ENCODE peak calls at places on chromosomes 7 and 10, in four cellular contexts. One of them, this sample, is unnamed.

GRCh38 chr7:69691734-69692133 is 93.5 kb downstream of the AUTS2 start:
- DNase-seq in activated CD4-positive, alpha-beta T cell treated with anti-CD3 and anti-CD28 coated beads for 24 hours: no peak
- DNase-seq in activated CD8-positive, alpha-beta memory T cell treated with anti-CD3 and anti-CD28 coated beads for 24 hours: no peak
- DNase-seq in stromal cell of bone marrow: no peak
- DNase-seq in this sample: no peak

GRCh38 chr7:120996333-120996982 is 7.9 kb downstream of the CPED1 start:
- DNase-seq in activated CD4-positive, alpha-beta T cell treated with anti-CD3 and anti-CD28 coated beads for 24 hours: no peak
- DNase-seq in activated CD8-positive, alpha-beta memory T cell treated with anti-CD3 and anti-CD28 coated beads for 24 hours: no peak
- DNase-seq in stromal cell of bone marrow: peak
- DNase-seq in this sample: no peak

GRCh38 chr10:47024399-47025252 is 113.4 kb downstream of the PTPN20 start:
- DNase-seq in stromal cell of bone marrow: no peak
- DNase-seq in activated CD4-positive, alpha-beta T cell treated with anti-CD3 and anti-CD28 coated beads for 24 hours: peak
- DNase-seq in activated CD8-positive, alpha-beta memory T cell treated with anti-CD3 and anti-CD28 coated beads for 24 hours: peak
- DNase-seq in this sample: peak

GRCh38 chr10:35780970-35781642 is 139.0 kb upstream of the FZD8 start:
- DNase-seq in activated CD4-positive, alpha-beta T cell treated with anti-CD3 and anti-CD28 coated beads for 24 hours: no peak
- DNase-seq in activated CD8-positive, alpha-beta memory T cell treated with anti-CD3 and anti-CD28 coated beads for 24 hours: no peak
- DNase-seq in stromal cell of bone marrow: no peak
- DNase-seq in this sample: no peak

GRCh38 chr7:139738101-139738489 is 39.7 kb downstream of the HIPK2 start:
- DNase-seq in activated CD8-positive, alpha-beta memory T cell treated with anti-CD3 and anti-CD28 coated beads for 24 hours: peak
- DNase-seq in activated CD4-positive, alpha-beta T cell treated with anti-CD3 and anti-CD28 coated beads for 24 hours: no peak
- DNase-seq in stromal cell of bone marrow: no peak
- DNase-seq in this sample: no peak

GRCh38 chr7:20362574-20363253 is 32.0 kb downstream of the ITGB8 start:
- DNase-seq in stromal cell of bone marrow: no peak
- DNase-seq in activated CD8-positive, alpha-beta memory T cell treated with anti-CD3 and anti-CD28 coated beads for 24 hours: no peak
- DNase-seq in activated CD4-positive, alpha-beta T cell treated with anti-CD3 and anti-CD28 coated beads for 24 hours: no peak
- DNase-seq in this sample: no peak

GRCh38 chr7:55207423-55207822 is 157.7 kb upstream of the LANCL2 start:
- DNase-seq in activated CD8-positive, alpha-beta memory T cell treated with anti-CD3 and anti-CD28 coated beads for 24 hours: no peak
- DNase-seq in stromal cell of bone marrow: no peak
- DNase-seq in activated CD4-positive, alpha-beta T cell treated with anti-CD3 and anti-CD28 coated beads for 24 hours: no peak
- DNase-seq in this sample: no peak

GRCh38 chr7:117402109-117402508 is 25.2 kb downstream of the ASZ1 start:
- DNase-seq in stromal cell of bone marrow: no peak
- DNase-seq in activated CD4-positive, alpha-beta T cell treated with anti-CD3 and anti-CD28 coated beads for 24 hours: no peak
- DNase-seq in activated CD8-positive, alpha-beta memory T cell treated with anti-CD3 and anti-CD28 coated beads for 24 hours: no peak
- DNase-seq in this sample: no peak

GRCh38 chr10:57898231-57898630 is 369.5 kb downstream of the IPMK start:
- DNase-seq in stromal cell of bone marrow: no peak
- DNase-seq in activated CD4-positive, alpha-beta T cell treated with anti-CD3 and anti-CD28 coated beads for 24 hours: no peak
- DNase-seq in activated CD8-positive, alpha-beta memory T cell treated with anti-CD3 and anti-CD28 coated beads for 24 hours: no peak
- DNase-seq in this sample: no peak

GRCh38 chr7:92833024-92833765 is 3.2 kb downstream of the CDK6 start:
- DNase-seq in stromal cell of bone marrow: no peak
- DNase-seq in activated CD8-positive, alpha-beta memory T cell treated with anti-CD3 and anti-CD28 coated beads for 24 hours: peak
- DNase-seq in activated CD4-positive, alpha-beta T cell treated with anti-CD3 and anti-CD28 coated beads for 24 hours: peak
- DNase-seq in this sample: peak

GRCh38 chr10:72079356-72079755 is 9.0 kb downstream of the SPOCK2 start:
- DNase-seq in stromal cell of bone marrow: no peak
- DNase-seq in activated CD4-positive, alpha-beta T cell treated with anti-CD3 and anti-CD28 coated beads for 24 hours: no peak
- DNase-seq in activated CD8-positive, alpha-beta memory T cell treated with anti-CD3 and anti-CD28 coated beads for 24 hours: peak
- DNase-seq in this sample: no peak

GRCh38 chr10:31147220-31147608 is 115.5 kb upstream of the ZNF438 start:
- DNase-seq in activated CD4-positive, alpha-beta T cell treated with anti-CD3 and anti-CD28 coated beads for 24 hours: no peak
- DNase-seq in activated CD8-positive, alpha-beta memory T cell treated with anti-CD3 and anti-CD28 coated beads for 24 hours: no peak
- DNase-seq in stromal cell of bone marrow: peak
- DNase-seq in this sample: peak

GRCh38 chr10:47379901-47380300 is 4.2 kb downstream of the ZNF488 start:
- DNase-seq in activated CD8-positive, alpha-beta memory T cell treated with anti-CD3 and anti-CD28 coated beads for 24 hours: peak
- DNase-seq in activated CD4-positive, alpha-beta T cell treated with anti-CD3 and anti-CD28 coated beads for 24 hours: no peak
- DNase-seq in stromal cell of bone marrow: no peak
- DNase-seq in this sample: no peak

GRCh38 chr7:117323585-117323876 is 673 bp upstream of the WNT2 start:
- DNase-seq in stromal cell of bone marrow: no peak
- DNase-seq in activated CD8-positive, alpha-beta memory T cell treated with anti-CD3 and anti-CD28 coated beads for 24 hours: no peak
- DNase-seq in activated CD4-positive, alpha-beta T cell treated with anti-CD3 and anti-CD28 coated beads for 24 hours: no peak
- DNase-seq in this sample: peak

GRCh38 chr10:71889388-71889987 is 38.4 kb upstream of the PSAP start:
- DNase-seq in activated CD8-positive, alpha-beta memory T cell treated with anti-CD3 and anti-CD28 coated beads for 24 hours: no peak
- DNase-seq in activated CD4-positive, alpha-beta T cell treated with anti-CD3 and anti-CD28 coated beads for 24 hours: no peak
- DNase-seq in stromal cell of bone marrow: no peak
- DNase-seq in this sample: no peak

GRCh38 chr10:115049957-115050356 is 43.2 kb upstream of the ATRNL1 start:
- DNase-seq in activated CD4-positive, alpha-beta T cell treated with anti-CD3 and anti-CD28 coated beads for 24 hours: no peak
- DNase-seq in stromal cell of bone marrow: no peak
- DNase-seq in activated CD8-positive, alpha-beta memory T cell treated with anti-CD3 and anti-CD28 coated beads for 24 hours: no peak
- DNase-seq in this sample: peak

GRCh38 chr10:89332092-89332633 is 4.4 kb downstream of the IFIT3 start:
- DNase-seq in activated CD4-positive, alpha-beta T cell treated with anti-CD3 and anti-CD28 coated beads for 24 hours: peak
- DNase-seq in stromal cell of bone marrow: peak
- DNase-seq in activated CD8-positive, alpha-beta memory T cell treated with anti-CD3 and anti-CD28 coated beads for 24 hours: no peak
- DNase-seq in this sample: peak

GRCh38 chr7:41003031-41003925 is 699.6 kb downstream of the INHBA start:
- DNase-seq in activated CD8-positive, alpha-beta memory T cell treated with anti-CD3 and anti-CD28 coated beads for 24 hours: no peak
- DNase-seq in activated CD4-positive, alpha-beta T cell treated with anti-CD3 and anti-CD28 coated beads for 24 hours: no peak
- DNase-seq in stromal cell of bone marrow: no peak
- DNase-seq in this sample: no peak

GRCh38 chr7:113083132-113083833 is 3.3 kb downstream of the GPR85 start:
- DNase-seq in activated CD8-positive, alpha-beta memory T cell treated with anti-CD3 and anti-CD28 coated beads for 24 hours: no peak
- DNase-seq in stromal cell of bone marrow: no peak
- DNase-seq in activated CD4-positive, alpha-beta T cell treated with anti-CD3 and anti-CD28 coated beads for 24 hours: no peak
- DNase-seq in this sample: no peak

GRCh38 chr7:27316311-27316710 is 73.7 kb downstream of the EVX1 start:
- DNase-seq in stromal cell of bone marrow: peak
- DNase-seq in activated CD8-positive, alpha-beta memory T cell treated with anti-CD3 and anti-CD28 coated beads for 24 hours: no peak
- DNase-seq in activated CD4-positive, alpha-beta T cell treated with anti-CD3 and anti-CD28 coated beads for 24 hours: no peak
- DNase-seq in this sample: no peak

GRCh38 chr7:90931996-90932912 is 332.0 kb upstream of the FZD1 start:
- DNase-seq in activated CD8-positive, alpha-beta memory T cell treated with anti-CD3 and anti-CD28 coated beads for 24 hours: no peak
- DNase-seq in stromal cell of bone marrow: no peak
- DNase-seq in activated CD4-positive, alpha-beta T cell treated with anti-CD3 and anti-CD28 coated beads for 24 hours: no peak
- DNase-seq in this sample: no peak

GRCh38 chr10:118911361-118911760 is 118.2 kb upstream of the NANOS1 start:
- DNase-seq in activated CD8-positive, alpha-beta memory T cell treated with anti-CD3 and anti-CD28 coated beads for 24 hours: no peak
- DNase-seq in activated CD4-positive, alpha-beta T cell treated with anti-CD3 and anti-CD28 coated beads for 24 hours: no peak
- DNase-seq in stromal cell of bone marrow: no peak
- DNase-seq in this sample: peak

GRCh38 chr10:48589266-48589665 is 15.6 kb downstream of the ARHGAP22 start:
- DNase-seq in activated CD8-positive, alpha-beta memory T cell treated with anti-CD3 and anti-CD28 coated beads for 24 hours: no peak
- DNase-seq in activated CD4-positive, alpha-beta T cell treated with anti-CD3 and anti-CD28 coated beads for 24 hours: no peak
- DNase-seq in stromal cell of bone marrow: peak
- DNase-seq in this sample: no peak

GRCh38 chr10:102815790-102816549 is 21.2 kb downstream of the CYP17A1 start:
- DNase-seq in activated CD8-positive, alpha-beta memory T cell treated with anti-CD3 and anti-CD28 coated beads for 24 hours: no peak
- DNase-seq in activated CD4-positive, alpha-beta T cell treated with anti-CD3 and anti-CD28 coated beads for 24 hours: no peak
- DNase-seq in stromal cell of bone marrow: peak
- DNase-seq in this sample: no peak

GRCh38 chr10:101287922-101288638 is 58.8 kb upstream of the LBX1 start:
- DNase-seq in stromal cell of bone marrow: no peak
- DNase-seq in activated CD8-positive, alpha-beta memory T cell treated with anti-CD3 and anti-CD28 coated beads for 24 hours: no peak
- DNase-seq in activated CD4-positive, alpha-beta T cell treated with anti-CD3 and anti-CD28 coated beads for 24 hours: no peak
- DNase-seq in this sample: peak

GRCh38 chr7:1855396-1856160 is 185.5 kb downstream of the ELFN1 start:
- DNase-seq in activated CD8-positive, alpha-beta memory T cell treated with anti-CD3 and anti-CD28 coated beads for 24 hours: no peak
- DNase-seq in activated CD4-positive, alpha-beta T cell treated with anti-CD3 and anti-CD28 coated beads for 24 hours: no peak
- DNase-seq in stromal cell of bone marrow: no peak
- DNase-seq in this sample: no peak

GRCh38 chr10:79562135-79562756 is 2.0 kb upstream of the SFTPA2 start:
- DNase-seq in activated CD4-positive, alpha-beta T cell treated with anti-CD3 and anti-CD28 coated beads for 24 hours: peak
- DNase-seq in activated CD8-positive, alpha-beta memory T cell treated with anti-CD3 and anti-CD28 coated beads for 24 hours: peak
- DNase-seq in stromal cell of bone marrow: peak
- DNase-seq in this sample: peak

GRCh38 chr7:31069880-31070555 is 17.9 kb downstream of the ADCYAP1R1 start:
- DNase-seq in activated CD8-positive, alpha-beta memory T cell treated with anti-CD3 and anti-CD28 coated beads for 24 hours: no peak
- DNase-seq in stromal cell of bone marrow: no peak
- DNase-seq in activated CD4-positive, alpha-beta T cell treated with anti-CD3 and anti-CD28 coated beads for 24 hours: no peak
- DNase-seq in this sample: no peak

GRCh38 chr7:74365320-74366022 is 76.3 kb downstream of the CLIP2 start:
- DNase-seq in activated CD8-positive, alpha-beta memory T cell treated with anti-CD3 and anti-CD28 coated beads for 24 hours: no peak
- DNase-seq in activated CD4-positive, alpha-beta T cell treated with anti-CD3 and anti-CD28 coated beads for 24 hours: no peak
- DNase-seq in stromal cell of bone marrow: no peak
- DNase-seq in this sample: peak

GRCh38 chr10:73948947-73949633 is 38.2 kb downstream of the PLAU start:
- DNase-seq in stromal cell of bone marrow: no peak
- DNase-seq in activated CD8-positive, alpha-beta memory T cell treated with anti-CD3 and anti-CD28 coated beads for 24 hours: no peak
- DNase-seq in activated CD4-positive, alpha-beta T cell treated with anti-CD3 and anti-CD28 coated beads for 24 hours: no peak
- DNase-seq in this sample: no peak

GRCh38 chr7:38584443-38585210 is 46.5 kb downstream of the AMPH start:
- DNase-seq in activated CD8-positive, alpha-beta memory T cell treated with anti-CD3 and anti-CD28 coated beads for 24 hours: no peak
- DNase-seq in activated CD4-positive, alpha-beta T cell treated with anti-CD3 and anti-CD28 coated beads for 24 hours: no peak
- DNase-seq in stromal cell of bone marrow: peak
- DNase-seq in this sample: no peak

GRCh38 chr10:118163227-118163626 is 116.5 kb upstream of the RAB11FIP2 start:
- DNase-seq in activated CD8-positive, alpha-beta memory T cell treated with anti-CD3 and anti-CD28 coated beads for 24 hours: no peak
- DNase-seq in activated CD4-positive, alpha-beta T cell treated with anti-CD3 and anti-CD28 coated beads for 24 hours: no peak
- DNase-seq in stromal cell of bone marrow: peak
- DNase-seq in this sample: no peak

GRCh38 chr10:132393695-132394181 is 3.3 kb upstream of the PWWP2B start:
- DNase-seq in activated CD8-positive, alpha-beta memory T cell treated with anti-CD3 and anti-CD28 coated beads for 24 hours: no peak
- DNase-seq in stromal cell of bone marrow: no peak
- DNase-seq in activated CD4-positive, alpha-beta T cell treated with anti-CD3 and anti-CD28 coated beads for 24 hours: no peak
- DNase-seq in this sample: no peak

GRCh38 chr10:76491216-76491615 is 1059.8 kb downstream of the LRMDA start:
- DNase-seq in activated CD4-positive, alpha-beta T cell treated with anti-CD3 and anti-CD28 coated beads for 24 hours: no peak
- DNase-seq in stromal cell of bone marrow: no peak
- DNase-seq in activated CD8-positive, alpha-beta memory T cell treated with anti-CD3 and anti-CD28 coated beads for 24 hours: no peak
- DNase-seq in this sample: no peak

GRCh38 chr10:125554753-125555152 is 128.2 kb downstream of the TEX36 start:
- DNase-seq in activated CD8-positive, alpha-beta memory T cell treated with anti-CD3 and anti-CD28 coated beads for 24 hours: no peak
- DNase-seq in stromal cell of bone marrow: no peak
- DNase-seq in activated CD4-positive, alpha-beta T cell treated with anti-CD3 and anti-CD28 coated beads for 24 hours: no peak
- DNase-seq in this sample: no peak

GRCh38 chr10:132650611-132651250 is 113.1 kb downstream of the INPP5A start:
- DNase-seq in stromal cell of bone marrow: no peak
- DNase-seq in activated CD4-positive, alpha-beta T cell treated with anti-CD3 and anti-CD28 coated beads for 24 hours: no peak
- DNase-seq in activated CD8-positive, alpha-beta memory T cell treated with anti-CD3 and anti-CD28 coated beads for 24 hours: no peak
- DNase-seq in this sample: no peak

This sample was measured in HTR-8/SVneo.